ENCODE peak calls at places on chromosomes 1 and 21, in six cellular contexts. One of them, this sample, is unnamed.
A peak's percentile ranks its signal among the peaks of the same experiment; 100 is the strongest.

GRCh38 chr1:9842073-9842711 is 18.4 kb upstream of the CLSTN1 start:
- DNase-seq in HCT116: no peak
- DNase-seq in WTC11: no peak
- DNase-seq in K562: no peak
- DNase-seq in H1: no peak
- DNase-seq in GM12878: no peak
- DNase-seq in this sample: no peak

GRCh38 chr1:203381151-203381751 is 30.3 kb upstream of the FMOD start:
- DNase-seq in K562: no peak
- DNase-seq in H1: no peak
- DNase-seq in GM12878: peak; percentile 70
- DNase-seq in WTC11: no peak
- DNase-seq in HCT116: no peak
- DNase-seq in this sample: no peak

GRCh38 chr1:110475358-110476027 is 24.5 kb downstream of the PROK1 start:
- DNase-seq in HCT116: peak; percentile 32
- DNase-seq in WTC11: no peak
- DNase-seq in H1: no peak
- DNase-seq in GM12878: no peak
- DNase-seq in K562: peak; percentile 70
- DNase-seq in this sample: peak; percentile 49

GRCh38 chr1:80656011-80656627 is 1144.6 kb upstream of the ADGRL2 start:
- DNase-seq in K562: no peak
- DNase-seq in GM12878: no peak
- DNase-seq in WTC11: peak; percentile 25
- DNase-seq in H1: no peak
- DNase-seq in HCT116: peak; percentile 13
- DNase-seq in this sample: peak; percentile 69

GRCh38 chr1:93909146-93910050 is at the start of gene GCLM:
- DNase-seq in WTC11: peak; percentile 93
- DNase-seq in GM12878: peak; percentile 40
- DNase-seq in HCT116: peak; percentile 81
- DNase-seq in H1: peak; percentile 82
- DNase-seq in K562: peak; percentile 92
- DNase-seq in this sample: peak; percentile 97

GRCh38 chr1:161511018-161511755 is 5.9 kb downstream of the FCGR2A start:
- DNase-seq in GM12878: no peak
- DNase-seq in H1: no peak
- DNase-seq in K562: peak; percentile 13
- DNase-seq in WTC11: no peak
- DNase-seq in HCT116: no peak
- DNase-seq in this sample: no peak

GRCh38 chr21:41054206-41054605 is 113.8 kb upstream of the BACE2 start:
- DNase-seq in WTC11: no peak
- DNase-seq in GM12878: no peak
- DNase-seq in K562: no peak
- DNase-seq in HCT116: no peak
- DNase-seq in H1: no peak
- DNase-seq in this sample: no peak

GRCh38 chr1:37931148-37931492 is 15.7 kb downstream of the INPP5B start:
- DNase-seq in WTC11: no peak
- DNase-seq in K562: peak; percentile 59
- DNase-seq in GM12878: no peak
- DNase-seq in HCT116: no peak
- DNase-seq in H1: no peak
- DNase-seq in this sample: no peak

GRCh38 chr1:31101147-31101502 is 35.6 kb upstream of the PUM1 start:
- DNase-seq in GM12878: no peak
- DNase-seq in HCT116: no peak
- DNase-seq in WTC11: no peak
- DNase-seq in H1: no peak
- DNase-seq in K562: peak; percentile 77
- DNase-seq in this sample: no peak

GRCh38 chr1:53500184-53501064 is 41.2 kb downstream of the DMRTB1 start:
- DNase-seq in GM12878: no peak
- DNase-seq in WTC11: no peak
- DNase-seq in HCT116: no peak
- DNase-seq in K562: no peak
- DNase-seq in H1: no peak
- DNase-seq in this sample: no peak

GRCh38 chr1:3670823-3671251 is 18.5 kb downstream of the TP73 start:
- DNase-seq in WTC11: peak; percentile 9
- DNase-seq in K562: no peak
- DNase-seq in HCT116: no peak
- DNase-seq in H1: no peak
- DNase-seq in GM12878: no peak
- DNase-seq in this sample: no peak

GRCh38 chr1:115437146-115437639 is 99.1 kb upstream of the NGF start:
- DNase-seq in WTC11: no peak
- DNase-seq in HCT116: no peak
- DNase-seq in H1: no peak
- DNase-seq in GM12878: no peak
- DNase-seq in K562: no peak
- DNase-seq in this sample: no peak

GRCh38 chr1:111734426-111734825 is 4.8 kb downstream of the INKA2 start:
- DNase-seq in WTC11: no peak
- DNase-seq in HCT116: no peak
- DNase-seq in GM12878: no peak
- DNase-seq in H1: no peak
- DNase-seq in K562: no peak
- DNase-seq in this sample: no peak

GRCh38 chr1:114154963-114155322 is 1.3 kb upstream of the SYT6 start:
- DNase-seq in WTC11: peak; percentile 78
- DNase-seq in GM12878: no peak
- DNase-seq in K562: no peak
- DNase-seq in HCT116: no peak
- DNase-seq in H1: no peak
- DNase-seq in this sample: no peak
- TF ChIP-seq SP1 in WTC11: no peak
- TF ChIP-seq SP1 in GM12878: no peak
- TF ChIP-seq SP1 in K562: no peak
- TF ChIP-seq SP1 in HCT116: no peak
- TF ChIP-seq SP1 in H1: no peak
- TF ChIP-seq SP1 in this sample: no peak

GRCh38 chr1:149845416-149845815 is 54.0 kb upstream of the BOLA1 start:
- DNase-seq in H1: peak; percentile 54
- DNase-seq in HCT116: no peak
- DNase-seq in WTC11: peak; percentile 24
- DNase-seq in K562: no peak
- DNase-seq in GM12878: no peak
- DNase-seq in this sample: no peak

GRCh38 chr1:149846042-149846441 is 53.3 kb upstream of the BOLA1 start:
- DNase-seq in WTC11: no peak
- DNase-seq in GM12878: no peak
- DNase-seq in K562: no peak
- DNase-seq in HCT116: no peak
- DNase-seq in H1: no peak
- DNase-seq in this sample: no peak

GRCh38 chr1:149848340-149848771 is 51.0 kb upstream of the BOLA1 start:
- DNase-seq in K562: no peak
- DNase-seq in H1: no peak
- DNase-seq in WTC11: no peak
- DNase-seq in HCT116: no peak
- DNase-seq in GM12878: no peak
- DNase-seq in this sample: no peak

GRCh38 chr1:149848811-149849210 is 50.6 kb upstream of the BOLA1 start:
- DNase-seq in K562: no peak
- DNase-seq in HCT116: no peak
- DNase-seq in WTC11: no peak
- DNase-seq in GM12878: no peak
- DNase-seq in H1: no peak
- DNase-seq in this sample: no peak

GRCh38 chr1:149846600-149847466 is 52.5 kb upstream of the BOLA1 start:
- DNase-seq in WTC11: no peak
- DNase-seq in H1: no peak
- DNase-seq in GM12878: no peak
- DNase-seq in K562: no peak
- DNase-seq in HCT116: no peak
- DNase-seq in this sample: no peak
- TF ChIP-seq SP1 in WTC11: no peak
- TF ChIP-seq SP1 in H1: no peak
- TF ChIP-seq SP1 in GM12878: no peak
- TF ChIP-seq SP1 in K562: no peak
- TF ChIP-seq SP1 in HCT116: no peak
- TF ChIP-seq SP1 in this sample: no peak

GRCh38 chr1:151251656-151252470 is 2.7 kb upstream of the PSMD4 start:
- DNase-seq in K562: peak; percentile 69
- DNase-seq in WTC11: peak; percentile 54
- DNase-seq in HCT116: peak; percentile 60
- DNase-seq in H1: no peak
- DNase-seq in GM12878: no peak
- DNase-seq in this sample: peak; percentile 74

GRCh38 chr1:151259351-151259750 is 4.8 kb downstream of the PSMD4 start:
- DNase-seq in K562: no peak
- DNase-seq in H1: no peak
- DNase-seq in GM12878: no peak
- DNase-seq in HCT116: no peak
- DNase-seq in WTC11: no peak
- DNase-seq in this sample: no peak

GRCh38 chr1:151254217-151255213 is at the start of gene PSMD4:
- DNase-seq in WTC11: peak; percentile 92
- DNase-seq in H1: peak; percentile 95
- DNase-seq in K562: peak; percentile 99
- DNase-seq in HCT116: peak; percentile 94
- DNase-seq in GM12878: peak; percentile 96
- DNase-seq in this sample: peak; percentile 99

DNA sequence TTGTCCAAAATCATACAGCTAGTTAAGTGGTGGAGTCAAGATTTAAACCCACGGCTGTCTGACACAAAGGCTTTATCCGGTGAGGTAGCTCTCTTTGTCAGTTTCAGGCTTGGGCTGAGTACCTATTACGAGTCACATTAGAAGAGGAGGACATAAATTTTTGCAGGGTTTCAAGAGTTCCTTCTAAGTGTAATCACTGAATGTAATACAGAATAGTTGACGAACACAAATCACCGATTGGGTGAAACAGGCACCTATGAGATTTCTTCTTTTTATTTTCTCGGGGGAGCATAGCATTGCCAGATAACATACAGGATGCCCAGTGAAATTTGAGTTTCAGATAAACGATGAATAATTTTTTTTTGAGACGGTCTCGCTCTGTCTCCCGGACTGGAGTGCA is 847 bp downstream of the PSMD4 start:
- DNase-seq in K562: no peak
- DNase-seq in WTC11: no peak
- DNase-seq in H1: no peak
- DNase-seq in GM12878: no peak
- DNase-seq in HCT116: no peak
- DNase-seq in this sample: no peak
- TF ChIP-seq SP1 in K562: peak; percentile 6
- TF ChIP-seq SP1 in WTC11: no peak
- TF ChIP-seq SP1 in H1: no peak
- TF ChIP-seq SP1 in GM12878: no peak
- TF ChIP-seq SP1 in HCT116: no peak
- TF ChIP-seq SP1 in this sample: no peak

DNA sequence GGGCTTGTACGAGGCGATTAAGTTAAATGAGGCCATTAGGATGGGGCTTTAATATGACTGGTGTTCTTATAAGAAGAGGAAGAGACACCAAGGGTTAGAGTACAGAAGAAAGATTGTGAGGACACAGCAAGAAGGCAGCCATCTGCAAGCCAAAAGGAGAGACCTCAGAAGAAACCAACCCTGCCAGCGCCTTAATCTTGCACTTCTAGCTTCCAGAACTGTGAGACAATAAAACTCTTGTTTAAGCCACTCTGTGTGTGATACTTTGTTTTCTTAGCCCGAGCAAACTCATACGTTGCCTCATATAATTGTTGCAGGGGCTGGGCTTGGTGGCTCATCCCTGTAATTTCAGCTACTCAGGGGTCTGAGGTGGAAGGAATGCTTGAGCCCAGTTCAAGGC is 33.6 kb upstream of the RGS16 start:
- DNase-seq in HCT116: no peak
- DNase-seq in K562: no peak
- DNase-seq in H1: no peak
- DNase-seq in GM12878: no peak
- DNase-seq in WTC11: no peak
- DNase-seq in this sample: no peak
- TF ChIP-seq SP1 in HCT116: no peak
- TF ChIP-seq SP1 in K562: no peak
- TF ChIP-seq SP1 in H1: no peak
- TF ChIP-seq SP1 in GM12878: no peak
- TF ChIP-seq SP1 in WTC11: no peak
- TF ChIP-seq SP1 in this sample: no peak

GRCh38 chr1:167762061-167762746 is 40.4 kb downstream of the MPZL1 start:
- DNase-seq in HCT116: no peak
- DNase-seq in WTC11: no peak
- DNase-seq in H1: no peak
- DNase-seq in GM12878: no peak
- DNase-seq in K562: no peak
- DNase-seq in this sample: no peak

GRCh38 chr1:167765496-167765895 is 43.7 kb downstream of the MPZL1 start:
- DNase-seq in HCT116: no peak
- DNase-seq in H1: no peak
- DNase-seq in K562: no peak
- DNase-seq in GM12878: no peak
- DNase-seq in WTC11: no peak
- DNase-seq in this sample: no peak

GRCh38 chr1:167761400-167761799 is 39.6 kb downstream of the MPZL1 start:
- DNase-seq in WTC11: no peak
- DNase-seq in GM12878: no peak
- DNase-seq in HCT116: no peak
- DNase-seq in H1: no peak
- DNase-seq in K562: no peak
- DNase-seq in this sample: no peak

GRCh38 chr1:167764458-167765330 is 42.9 kb downstream of the MPZL1 start:
- DNase-seq in HCT116: no peak
- DNase-seq in WTC11: no peak
- DNase-seq in K562: no peak
- DNase-seq in H1: no peak
- DNase-seq in GM12878: no peak
- DNase-seq in this sample: no peak

DNA sequence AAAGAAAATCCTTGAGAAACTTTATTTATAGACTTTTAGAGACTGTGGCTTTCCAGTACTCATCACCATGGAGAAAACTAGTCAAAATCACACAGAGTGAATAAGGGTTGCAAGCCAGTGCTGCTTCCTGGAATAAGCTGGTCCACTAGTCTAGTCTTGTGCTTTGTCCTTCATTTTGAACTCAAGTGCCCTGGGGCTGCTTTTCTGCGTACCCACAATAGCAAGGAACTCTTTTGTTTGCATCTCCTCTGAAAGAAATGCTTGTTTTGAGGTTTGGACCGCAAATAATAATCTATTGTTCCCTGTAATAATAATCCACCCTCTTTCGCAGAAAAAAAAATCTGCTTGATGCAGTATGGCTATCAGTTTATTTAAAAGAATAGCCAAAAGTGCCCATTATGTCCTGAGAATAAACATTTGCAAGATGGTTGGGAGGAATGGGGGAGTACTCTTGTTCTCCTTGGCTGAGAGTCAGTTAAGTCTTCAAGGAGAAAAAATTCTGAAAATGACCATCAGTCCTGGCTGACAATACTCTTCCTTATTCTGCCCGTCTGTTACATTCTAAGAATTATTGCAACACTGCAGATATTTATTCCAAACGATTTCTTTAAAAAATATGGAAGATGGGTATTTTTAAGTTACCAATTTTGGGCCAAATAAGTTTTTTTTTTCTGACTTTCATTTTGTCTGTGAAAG is 41.9 kb downstream of the MPZL1 start:
- DNase-seq in GM12878: no peak
- DNase-seq in K562: no peak
- DNase-seq in WTC11: no peak
- DNase-seq in HCT116: no peak
- DNase-seq in H1: no peak
- DNase-seq in this sample: no peak
- TF ChIP-seq SP1 in GM12878: no peak
- TF ChIP-seq SP1 in K562: no peak
- TF ChIP-seq SP1 in WTC11: no peak
- TF ChIP-seq SP1 in HCT116: no peak
- TF ChIP-seq SP1 in H1: no peak
- TF ChIP-seq SP1 in this sample: no peak

GRCh38 chr21:33152228-33153130 is 77.3 kb upstream of the IFNAR2 start:
- DNase-seq in HCT116: no peak
- DNase-seq in WTC11: peak; percentile 22
- DNase-seq in K562: no peak
- DNase-seq in H1: no peak
- DNase-seq in GM12878: no peak
- DNase-seq in this sample: no peak
- TF ChIP-seq SP1 in HCT116: no peak
- TF ChIP-seq SP1 in WTC11: no peak
- TF ChIP-seq SP1 in K562: no peak
- TF ChIP-seq SP1 in H1: no peak
- TF ChIP-seq SP1 in GM12878: no peak
- TF ChIP-seq SP1 in this sample: no peak

This sample was measured in HEK293T.